ENCODE peak calls at places on chromosomes 11 and 22, in five cellular contexts. N, D, Y, K and Z are unnamed samples.

GRCh38 chr11:86346513-86346912 is 28.2 kb upstream of the CCDC81 start:
- DNase-seq in N (no peak), D (no peak), Y (no peak), K (no peak), Z (no peak)

GRCh38 chr22:20064140-20064480 is 15.9 kb upstream of the DGCR8 start:
- DNase-seq in N (no peak), D (no peak), Y (no peak), K (no peak), Z (no peak)

GRCh38 chr11:66264893-66265292 is 3.5 kb upstream of the RAB1B start:
- DNase-seq in N (peak; percentile 65), D (peak; percentile 48), Y (no peak), K (no peak), Z (no peak)

GRCh38 chr11:79269923-79270322 is 170.9 kb downstream of the TENM4 start:
- DNase-seq in N (no peak), D (no peak), Y (no peak), K (no peak), Z (no peak)

GRCh38 chr11:114063829-114064201 is 4.3 kb downstream of the ZBTB16 start:
- DNase-seq in N (no peak), D (no peak), Y (no peak), K (peak; percentile 58), Z (no peak)

GRCh38 chr11:3723014-3723708 is 52.0 kb upstream of the CHRNA10 start:
- DNase-seq in N (no peak), D (no peak), Y (peak; percentile 99), K (no peak), Z (no peak)

GRCh38 chr11:76348348-76348747 is 32.6 kb downstream of the THAP12 start:
- DNase-seq in N (no peak), D (no peak), Y (no peak), K (no peak), Z (no peak)

GRCh38 chr11:108947654-108948570 is 283.0 kb downstream of the DDX10 start:
- DNase-seq in N (no peak), D (no peak), Y (no peak), K (no peak), Z (no peak)

GRCh38 chr11:47466701-47467250 is 17.8 kb upstream of the RAPSN start:
- DNase-seq in N (no peak), D (peak; percentile 46), Y (peak; percentile 18), K (peak; percentile 62), Z (peak; percentile 65)

GRCh38 chr11:2518983-2519340 is 74.2 kb downstream of the KCNQ1 start:
- DNase-seq in N (no peak), D (peak; percentile 1), Y (no peak), K (peak; percentile 23), Z (peak; percentile 59)

GRCh38 chr22:46674367-46674781 is 54.2 kb downstream of the GRAMD4 start:
- DNase-seq in N (peak; percentile 98), D (peak; percentile 61), Y (no peak), K (peak; percentile 92), Z (peak; percentile 91)

GRCh38 chr22:26568207-26568706 is 21.7 kb downstream of the TPST2 start:
- DNase-seq in N (no peak), D (no peak), Y (peak; percentile 20), K (no peak), Z (peak; percentile 72)